ENCODE peak calls at places on chromosomes 11 and 22, in six cellular contexts. X is IMR-90, V is neuronal stem cell, F is H1, L is H9, C is mesenchymal stem cell. Z is an unnamed sample.

GRCh38 chr11:120511116-120511803 is at the start of gene GRIK4:
- DNase-seq in X (peak), V (peak), F (peak), L (peak), C (peak), Z (peak)

GRCh38 chr22:42931421-42932196 is 74.5 kb upstream of the ARFGAP3 start:
- DNase-seq in X (peak), V (no peak), F (no peak), L (no peak), C (no peak), Z (no peak)

GRCh38 chr22:36155702-36156101 is 4.9 kb downstream of the APOL3 start:
- DNase-seq in X (no peak), V (no peak), F (no peak), L (no peak), C (peak), Z (no peak)

GRCh38 chr11:115645631-115646271 is 141.5 kb upstream of the CADM1 start:
- DNase-seq in X (no peak), V (peak), F (no peak), L (peak), C (peak), Z (peak)

GRCh38 chr11:27013741-27014415 is 20.0 kb downstream of the FIBIN start:
- DNase-seq in X (peak), V (no peak), F (no peak), L (no peak), C (peak), Z (peak)

GRCh38 chr22:40739723-40740122 is 60.4 kb downstream of the MCHR1 start:
- DNase-seq in X (no peak), V (no peak), F (no peak), L (no peak), C (no peak), Z (no peak)

GRCh38 chr11:47104337-47104950 is 72.2 kb downstream of the ARFGAP2 start:
- DNase-seq in X (peak), V (peak), F (peak), L (peak), C (peak), Z (peak)

GRCh38 chr11:12123799-12124198 is 13.4 kb downstream of the MICAL2 start:
- DNase-seq in X (peak), V (no peak), F (no peak), L (no peak), C (peak), Z (no peak)

GRCh38 chr11:45385423-45385822 is 99.3 kb upstream of the SYT13 start:
- DNase-seq in X (no peak), V (no peak), F (no peak), L (no peak), C (no peak), Z (no peak)

GRCh38 chr11:47393163-47394049 is 15.0 kb upstream of the SLC39A13 start:
- DNase-seq in X (peak), V (no peak), F (no peak), L (peak), C (peak), Z (no peak)

GRCh38 chr22:47180796-47181195 is 418.3 kb downstream of the TBC1D22A start:
- DNase-seq in X (no peak), V (no peak), F (no peak), L (no peak), C (no peak), Z (no peak)

GRCh38 chr11:3911908-3912505 is 56.5 kb downstream of the STIM1 start:
- DNase-seq in X (no peak), V (no peak), F (no peak), L (no peak), C (no peak), Z (no peak)

GRCh38 chr11:10076458-10077141 is 217.4 kb downstream of the SBF2 start:
- DNase-seq in X (peak), V (no peak), F (peak), L (peak), C (no peak), Z (peak)

GRCh38 chr11:76008474-76008873 is 193.5 kb downstream of the UVRAG start:
- DNase-seq in X (peak), V (no peak), F (no peak), L (no peak), C (peak), Z (no peak)

GRCh38 chr11:536841-537621 is at the start of gene LRRC56:
- DNase-seq in X (peak), V (peak), F (no peak), L (peak), C (peak), Z (peak)

GRCh38 chr11:11844272-11844671 is 2.5 kb downstream of the USP47 start:
- DNase-seq in X (no peak), V (no peak), F (no peak), L (no peak), C (no peak), Z (no peak)

GRCh38 chr22:49962751-49963646 is 2.4 kb downstream of the PIM3 start:
- DNase-seq in X (no peak), V (no peak), F (no peak), L (peak), C (no peak), Z (no peak)

GRCh38 chr11:44823920-44824704 is 97.3 kb downstream of the TSPAN18 start:
- DNase-seq in X (no peak), V (peak), F (peak), L (peak), C (peak), Z (peak)

GRCh38 chr11:36328956-36329673 is 33.0 kb downstream of the PRR5L start:
- DNase-seq in X (no peak), V (no peak), F (no peak), L (no peak), C (no peak), Z (no peak)

GRCh38 chr11:776459-777287 is 614 bp downstream of the GATD1 start:
- DNase-seq in X (no peak), V (no peak), F (no peak), L (peak), C (peak), Z (peak)

GRCh38 chr11:60119708-60120107 is 31.2 kb downstream of the MS4A2 start:
- DNase-seq in X (no peak), V (no peak), F (no peak), L (no peak), C (no peak), Z (no peak)

GRCh38 chr11:6721343-6721742 is 38.2 kb upstream of the MRPL17 start:
- DNase-seq in X (no peak), V (no peak), F (no peak), L (no peak), C (no peak), Z (no peak)

GRCh38 chr11:45669146-45669545 is 3.7 kb upstream of the CHST1 start:
- DNase-seq in X (no peak), V (no peak), F (no peak), L (no peak), C (no peak), Z (no peak)

GRCh38 chr11:83156150-83156995 is 558 bp upstream of the PCF11 start:
- DNase-seq in X (peak), V (peak), F (peak), L (peak), C (peak), Z (peak)

GRCh38 chr11:20118209-20118608 is 42.1 kb downstream of the DBX1 start:
- DNase-seq in X (no peak), V (no peak), F (no peak), L (no peak), C (no peak), Z (no peak)

GRCh38 chr11:5686426-5686825 is 1.6 kb upstream of the TRIM5 start:
- DNase-seq in X (no peak), V (no peak), F (no peak), L (no peak), C (no peak), Z (no peak)

GRCh38 chr11:79262221-79262620 is 178.6 kb downstream of the TENM4 start:
- DNase-seq in X (peak), V (no peak), F (no peak), L (no peak), C (peak), Z (no peak)

GRCh38 chr11:13238879-13239514 is 38.6 kb upstream of the BMAL1 start:
- DNase-seq in X (peak), V (no peak), F (no peak), L (peak), C (peak), Z (peak)

GRCh38 chr11:73894725-73895335 is 18.0 kb downstream of the PAAF1 start:
- DNase-seq in X (peak), V (no peak), F (no peak), L (no peak), C (no peak), Z (no peak)

GRCh38 chr11:69424748-69425147 is 56.7 kb upstream of the LINC01488 start:
- DNase-seq in X (no peak), V (no peak), F (no peak), L (no peak), C (no peak), Z (no peak)

GRCh38 chr11:92527467-92527866 is 302.8 kb downstream of the FAT3 start:
- DNase-seq in X (no peak), V (no peak), F (no peak), L (no peak), C (no peak), Z (no peak)

GRCh38 chr22:50141891-50142363 is 28.6 kb upstream of the PANX2 start:
- DNase-seq in X (peak), V (peak), F (no peak), L (peak), C (peak), Z (peak)

GRCh38 chr22:43378011-43378704 is 33.7 kb upstream of the MPPED1 start:
- DNase-seq in X (peak), V (no peak), F (no peak), L (no peak), C (peak), Z (peak)

GRCh38 chr22:23715811-23716355 is 25.1 kb downstream of the RGL4 start:
- DNase-seq in X (no peak), V (no peak), F (no peak), L (no peak), C (no peak), Z (no peak)

GRCh38 chr22:19846620-19847344 is 7.9 kb downstream of the GNB1L start:
- DNase-seq in X (no peak), V (no peak), F (no peak), L (no peak), C (no peak), Z (no peak)

GRCh38 chr11:44574620-44575287 is 9.3 kb downstream of the CD82 start:
- DNase-seq in X (peak), V (no peak), F (no peak), L (no peak), C (peak), Z (no peak)

GRCh38 chr11:42524534-42525227 is 787.1 kb upstream of the API5 start:
- DNase-seq in X (no peak), V (peak), F (peak), L (peak), C (peak), Z (peak)

GRCh38 chr11:75051043-75051442 is 45.6 kb downstream of the OR2AT4 start:
- DNase-seq in X (no peak), V (no peak), F (no peak), L (no peak), C (no peak), Z (no peak)

GRCh38 chr11:119645018-119645417 is 84.0 kb downstream of the NECTIN1 start:
- DNase-seq in X (no peak), V (no peak), F (no peak), L (no peak), C (no peak), Z (no peak)

DNA sequence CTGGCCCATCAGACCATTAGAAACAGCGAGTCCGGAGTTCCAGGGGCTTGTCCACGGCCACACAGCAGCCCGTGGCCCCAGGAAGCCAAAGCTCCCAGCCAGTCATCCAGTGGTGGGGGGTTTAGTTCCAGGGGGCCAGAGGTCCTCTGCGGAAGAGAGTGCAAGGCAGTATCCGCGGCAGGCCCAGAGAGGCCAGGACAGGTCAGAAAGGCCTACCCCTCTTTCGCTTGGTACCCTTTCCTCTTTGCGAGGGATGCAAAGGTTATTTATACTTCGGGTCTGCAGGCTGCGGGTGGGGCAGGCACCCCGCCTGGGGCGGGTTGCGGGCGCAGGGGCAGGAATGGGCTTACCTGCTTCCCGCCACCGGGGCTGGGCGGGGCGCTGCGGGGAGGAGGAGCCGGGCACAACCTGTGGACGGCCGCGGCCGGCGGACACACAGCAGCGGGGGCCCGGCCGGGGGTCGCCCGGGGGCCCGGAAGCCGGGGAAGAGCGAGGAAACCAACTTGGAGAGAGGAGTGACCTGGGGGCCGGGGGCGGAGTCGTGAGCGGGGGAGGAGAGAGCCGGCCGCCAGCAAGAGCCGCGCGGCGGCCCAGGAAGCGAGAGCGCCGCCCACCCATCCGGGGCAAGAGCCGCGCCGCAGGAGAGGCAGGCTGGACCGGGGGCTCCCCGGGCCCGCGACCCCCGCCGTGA is at the start of gene SH3BP1:
- DNase-seq in X (no peak), V (no peak), F (no peak), L (peak), C (peak), Z (peak)
- H2BK5ac ChIP-seq in X (peak), V (peak), F (peak), L (no peak), C (no peak), Z (no peak)

GRCh38 chr22:38786631-38787030 is 7.3 kb downstream of the DNAL4 start:
- DNase-seq in X (no peak), V (no peak), F (no peak), L (no peak), C (no peak), Z (no peak)
- H3K23ac ChIP-seq in X (no peak), V (no peak), F (no peak), L (no peak), C (no peak), Z (no peak)

GRCh38 chr11:16738198-16738948 is at the start of gene C11orf58:
- DNase-seq in X (peak), V (peak), F (peak), L (peak), C (peak), Z (peak)
- H2BK120ac ChIP-seq in X (peak), V (no peak), F (no peak), L (peak), C (peak), Z (peak)

DNA sequence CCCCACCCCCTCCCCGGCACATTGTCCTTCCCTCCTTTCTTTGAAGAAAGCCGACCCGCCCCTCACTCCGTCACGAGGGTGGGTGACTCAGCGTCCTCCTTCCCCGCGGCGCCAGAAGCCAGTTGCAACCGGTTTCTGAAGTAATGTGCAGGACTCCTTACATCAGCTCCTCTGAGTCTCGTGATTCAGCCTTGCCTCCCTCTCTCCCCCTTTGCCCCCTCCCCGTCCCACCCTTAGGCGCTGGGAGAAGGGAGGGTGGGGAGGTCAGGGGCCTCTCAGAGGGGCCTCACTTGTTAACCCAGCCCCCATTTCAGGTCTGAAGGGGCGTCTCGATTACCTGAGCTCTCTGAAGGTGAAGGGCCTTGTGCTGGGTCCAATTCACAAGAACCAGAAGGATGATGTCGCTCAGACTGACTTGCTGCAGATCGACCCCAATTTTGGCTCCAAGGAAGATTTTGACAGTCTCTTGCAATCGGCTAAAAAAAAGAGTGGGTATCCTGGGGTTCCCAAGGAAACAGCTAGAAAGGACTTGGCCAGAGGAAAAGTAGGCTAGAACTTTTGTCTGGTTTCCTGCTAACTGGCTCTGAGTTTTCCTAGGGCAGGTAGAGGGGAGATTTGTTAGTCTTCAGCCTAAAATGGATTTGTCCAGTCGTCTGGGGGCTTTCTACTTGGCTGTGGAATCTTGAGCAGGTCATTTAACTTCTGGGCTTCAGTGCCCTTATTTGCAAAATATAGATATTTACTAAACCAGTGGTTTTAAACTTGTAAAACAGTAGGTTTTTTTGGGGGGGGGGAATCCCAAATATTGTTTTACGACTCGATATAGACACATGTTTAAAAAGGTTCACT is 1.1 kb downstream of the SLC3A2 start:
- DNase-seq in X (peak), V (no peak), F (peak), L (no peak), C (peak), Z (peak)
- H2BK5ac ChIP-seq in X (peak), V (peak), F (peak), L (peak), C (peak), Z (peak)

DNA sequence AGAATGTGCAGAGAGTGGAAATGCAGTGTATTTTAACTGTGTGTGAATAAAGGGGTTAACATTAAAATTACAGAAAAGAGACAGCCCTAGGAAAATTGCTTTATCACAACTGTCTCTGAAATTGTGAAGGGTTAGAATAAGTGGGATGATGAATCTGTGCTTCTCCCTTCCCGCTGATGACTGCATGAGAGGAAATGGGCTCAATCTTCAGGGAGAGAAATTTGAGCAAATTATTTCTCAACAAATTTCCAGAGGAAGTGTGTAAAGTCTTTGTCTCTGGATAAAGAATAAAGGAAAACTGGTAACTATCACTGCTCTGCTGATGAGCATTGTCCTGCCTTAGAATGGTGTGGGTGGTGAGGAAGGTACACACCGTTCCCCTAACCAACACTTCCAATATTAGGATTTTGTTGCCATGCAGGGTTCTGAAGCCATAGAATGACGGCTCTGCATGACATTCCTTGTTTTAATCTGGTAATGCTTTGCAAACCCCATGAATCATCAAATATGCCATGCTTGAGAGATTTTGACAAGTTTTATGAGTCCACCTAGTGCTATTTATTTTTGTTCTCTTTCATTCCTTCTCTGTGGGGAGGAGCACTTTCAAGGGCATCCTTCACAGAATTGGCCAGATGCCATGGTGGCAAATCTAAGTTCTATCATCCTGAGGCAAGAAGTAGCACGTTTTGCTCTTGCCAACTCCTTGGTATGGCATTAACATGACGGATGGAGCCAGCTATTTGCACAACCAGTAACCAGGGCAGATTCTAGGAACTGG is 268.6 kb downstream of the FAM76B start:
- DNase-seq in X (no peak), V (no peak), F (no peak), L (no peak), C (no peak), Z (no peak)
- H3K23ac ChIP-seq in X (no peak), V (no peak), F (no peak), L (no peak), C (no peak), Z (no peak)

GRCh38 chr22:46013460-46014416 is 36.8 kb upstream of the WNT7B start:
- DNase-seq in X (peak), V (peak), F (peak), L (peak), C (peak), Z (peak)
- H2BK120ac ChIP-seq in X (peak), V (peak), F (peak), L (no peak), C (peak), Z (no peak)

GRCh38 chr11:112274007-112274783 is 13.5 kb upstream of the PLET1 start:
- DNase-seq in X (no peak), V (no peak), F (no peak), L (no peak), C (no peak), Z (no peak)
- H2BK5ac ChIP-seq in X (no peak), V (no peak), F (no peak), L (no peak), C (no peak), Z (no peak)

GRCh38 chr11:113339909-113340569 is 25.7 kb downstream of the TTC12 start:
- DNase-seq in X (peak), V (no peak), F (no peak), L (no peak), C (peak), Z (no peak)
- H3K23ac ChIP-seq in X (no peak), V (no peak), F (no peak), L (no peak), C (no peak), Z (no peak)

DNA sequence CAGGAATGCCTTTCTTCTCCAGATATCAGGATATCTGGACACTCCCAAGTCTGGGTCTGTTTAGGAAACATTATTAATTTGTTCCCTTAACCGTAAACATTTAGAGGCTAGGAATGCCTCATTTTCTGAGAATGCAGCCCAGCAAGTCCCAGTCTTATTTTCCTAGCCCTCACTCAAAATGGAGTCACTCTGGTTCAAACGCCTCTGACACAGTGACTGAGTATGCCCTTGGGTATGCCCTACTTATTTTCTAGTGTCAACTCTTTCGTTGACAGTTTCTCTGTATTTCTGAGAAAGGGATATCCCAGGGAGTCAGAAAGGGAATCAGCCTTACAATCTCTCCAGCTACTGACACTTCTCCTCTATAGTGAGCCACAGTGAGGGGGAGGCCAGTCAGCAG is 16.0 kb upstream of the CCDC81 start:
- DNase-seq in X (no peak), V (no peak), F (no peak), L (no peak), C (no peak), Z (no peak)
- H2BK120ac ChIP-seq in X (no peak), V (no peak), F (no peak), L (no peak), C (no peak), Z (peak)